ENCODE peak calls at places on chromosome 9, in eight cellular contexts. V is upper lobe of right lung, L is foreskin fibroblast, B is neuronal stem cell, M is choroid plexus epithelial cell, A is skeletal muscle cell, O is mammary epithelial cell, R is GM12865. T is an unnamed sample.

GRCh38 chr9:110650991-110651411 is 17.6 kb upstream of the MUSK start:
- DNase-seq in V (no peak), L (peak; percentile 98), B (no peak), M (peak; percentile 92), A (peak; percentile 95), O (peak; percentile 39), R (no peak), T (no peak)

GRCh38 chr9:37730256-37730655 is 23.3 kb upstream of the TRMT10B start:
- DNase-seq in V (no peak), L (peak; percentile 9), B (no peak), M (peak; percentile 4), A (no peak), O (peak; percentile 50), R (no peak), T (no peak)

GRCh38 chr9:122875523-122875922 is 29.6 kb downstream of the RC3H2 start:
- DNase-seq in V (no peak), L (no peak), B (no peak), M (no peak), A (no peak), O (no peak), R (no peak), T (no peak)

GRCh38 chr9:84949969-84950368 is 280.4 kb downstream of the NTRK2 start:
- DNase-seq in V (no peak), L (no peak), B (no peak), M (no peak), A (no peak), O (no peak), R (no peak), T (no peak)

GRCh38 chr9:73001860-73002259 is 49.0 kb upstream of the ALDH1A1 start:
- DNase-seq in V (no peak), L (no peak), B (no peak), M (no peak), A (no peak), O (no peak), R (no peak), T (no peak)

GRCh38 chr9:89359018-89359417 is 40.7 kb downstream of the SECISBP2 start:
- DNase-seq in V (no peak), L (no peak), B (no peak), M (peak; percentile 30), A (no peak), O (no peak), R (no peak), T (no peak)

GRCh38 chr9:136726631-136727191 is 14.3 kb downstream of the DIPK1B start:
- DNase-seq in V (no peak), L (no peak), B (no peak), M (no peak), A (no peak), O (peak; percentile 37), R (peak; percentile 79), T (peak; percentile 36)

GRCh38 chr9:38075272-38075671 is 6.2 kb upstream of the SHB start:
- DNase-seq in V (peak; percentile 73), L (no peak), B (no peak), M (no peak), A (no peak), O (no peak), R (no peak), T (no peak)

GRCh38 chr9:81410201-81410600 is 279.1 kb downstream of the TLE1 start:
- DNase-seq in V (no peak), L (peak; percentile 64), B (no peak), M (peak; percentile 72), A (no peak), O (peak; percentile 94), R (no peak), T (no peak)

GRCh38 chr9:112921549-112921948 is 30.9 kb upstream of the SLC46A2 start:
- DNase-seq in V (no peak), L (peak; percentile 38), B (no peak), M (peak; percentile 85), A (peak; percentile 24), O (peak; percentile 52), R (peak; percentile 60), T (peak; percentile 19)

GRCh38 chr9:123168526-123168925 is 99.9 kb downstream of the STRBP start:
- DNase-seq in V (no peak), L (no peak), B (no peak), M (no peak), A (no peak), O (no peak), R (no peak), T (no peak)

GRCh38 chr9:2985343-2985742 is 141.4 kb upstream of the PUM3 start:
- DNase-seq in V (no peak), L (no peak), B (no peak), M (no peak), A (no peak), O (no peak), R (no peak), T (no peak)

GRCh38 chr9:90914868-90915483 is 113.4 kb downstream of the SYK start:
- DNase-seq in V (peak; percentile 83), L (peak; percentile 55), B (peak; percentile 60), M (peak; percentile 87), A (no peak), O (peak; percentile 74), R (peak; percentile 89), T (peak; percentile 53)

GRCh38 chr9:1647776-1648175 is 367.4 kb upstream of the SMARCA2 start:
- DNase-seq in V (no peak), L (peak; percentile 0), B (no peak), M (peak; percentile 4), A (no peak), O (peak; percentile 72), R (no peak), T (no peak)

GRCh38 chr9:126618590-126619335 is 5.0 kb downstream of the LMX1B start:
- DNase-seq in V (no peak), L (no peak), B (no peak), M (no peak), A (no peak), O (peak; percentile 48), R (no peak), T (no peak)

GRCh38 chr9:135504262-135505229 is 4.1 kb downstream of the MRPS2 start:
- DNase-seq in V (peak; percentile 76), L (peak; percentile 57), B (peak; percentile 45), M (peak; percentile 75), A (no peak), O (peak; percentile 18), R (peak; percentile 66), T (no peak)

GRCh38 chr9:130239741-130240241 is 25.8 kb upstream of the HMCN2 start:
- DNase-seq in V (no peak), L (peak; percentile 19), B (no peak), M (no peak), A (no peak), O (no peak), R (peak; percentile 69), T (no peak)

GRCh38 chr9:133658442-133659431 is 22.6 kb downstream of the DBH start:
- DNase-seq in V (no peak), L (peak; percentile 17), B (peak; percentile 37), M (peak; percentile 56), A (no peak), O (peak; percentile 23), R (no peak), T (no peak)

GRCh38 chr9:75918154-75918553 is 27.7 kb downstream of the PCSK5 start:
- DNase-seq in V (no peak), L (no peak), B (no peak), M (no peak), A (no peak), O (peak; percentile 86), R (no peak), T (no peak)

GRCh38 chr9:121837113-121838010 is 185.9 kb downstream of the DAB2IP start:
- DNase-seq in V (peak; percentile 53), L (no peak), B (no peak), M (peak; percentile 66), A (no peak), O (no peak), R (no peak), T (no peak)

GRCh38 chr9:85872444-85872843 is 68.5 kb upstream of the NAA35 start:
- DNase-seq in V (no peak), L (no peak), B (no peak), M (no peak), A (no peak), O (no peak), R (no peak), T (no peak)

GRCh38 chr9:108168451-108168850 is 678.9 kb upstream of the KLF4 start:
- DNase-seq in V (no peak), L (peak; percentile 82), B (no peak), M (no peak), A (no peak), O (no peak), R (no peak), T (no peak)

GRCh38 chr9:125649315-125649714 is 57.7 kb downstream of the MAPKAP1 start:
- DNase-seq in V (no peak), L (peak; percentile 91), B (no peak), M (peak; percentile 67), A (peak; percentile 58), O (peak; percentile 91), R (peak; percentile 52), T (no peak)

GRCh38 chr9:6811436-6811835 is 53.7 kb downstream of the KDM4C start:
- DNase-seq in V (no peak), L (no peak), B (no peak), M (peak; percentile 16), A (no peak), O (no peak), R (no peak), T (no peak)

GRCh38 chr9:35490910-35491465 is 1.1 kb downstream of the RUSC2 start:
- DNase-seq in V (no peak), L (no peak), B (no peak), M (peak; percentile 58), A (no peak), O (peak; percentile 43), R (no peak), T (no peak)
- H3K4me3 ChIP-seq in V (peak overlapping the region; percentile 84), L (peak overlapping the region; percentile 85), B (peak overlapping the region; percentile 54), M (peak overlapping the region; percentile 94), A (peak overlapping the region; percentile 88), O (peak overlapping the region; percentile 92), R (no peak overlapping the region), T (no peak overlapping the region)

GRCh38 chr9:96519726-96520125 is 69.8 kb downstream of the HABP4 start:
- DNase-seq in V (no peak), L (no peak), B (no peak), M (no peak), A (no peak), O (no peak), R (no peak), T (no peak)
- H3K4me3 ChIP-seq in V (no peak overlapping the region), L (no peak overlapping the region), B (no peak overlapping the region), M (no peak overlapping the region), A (no peak overlapping the region), O (no peak overlapping the region), R (no peak overlapping the region), T (no peak overlapping the region)

GRCh38 chr9:34046784-34047379 is 1.8 kb downstream of the UBAP2 start:
- DNase-seq in V (no peak), L (no peak), B (no peak), M (peak; percentile 61), A (no peak), O (peak; percentile 44), R (peak; percentile 15), T (no peak)
- H3K4me3 ChIP-seq in V (peak overlapping the region; percentile 79), L (peak overlapping the region; percentile 93), B (peak overlapping the region; percentile 84), M (peak overlapping the region; percentile 97), A (peak overlapping the region; percentile 96), O (peak overlapping the region; percentile 97), R (peak overlapping the region; percentile 68), T (peak overlapping the region; percentile 86)

DNA sequence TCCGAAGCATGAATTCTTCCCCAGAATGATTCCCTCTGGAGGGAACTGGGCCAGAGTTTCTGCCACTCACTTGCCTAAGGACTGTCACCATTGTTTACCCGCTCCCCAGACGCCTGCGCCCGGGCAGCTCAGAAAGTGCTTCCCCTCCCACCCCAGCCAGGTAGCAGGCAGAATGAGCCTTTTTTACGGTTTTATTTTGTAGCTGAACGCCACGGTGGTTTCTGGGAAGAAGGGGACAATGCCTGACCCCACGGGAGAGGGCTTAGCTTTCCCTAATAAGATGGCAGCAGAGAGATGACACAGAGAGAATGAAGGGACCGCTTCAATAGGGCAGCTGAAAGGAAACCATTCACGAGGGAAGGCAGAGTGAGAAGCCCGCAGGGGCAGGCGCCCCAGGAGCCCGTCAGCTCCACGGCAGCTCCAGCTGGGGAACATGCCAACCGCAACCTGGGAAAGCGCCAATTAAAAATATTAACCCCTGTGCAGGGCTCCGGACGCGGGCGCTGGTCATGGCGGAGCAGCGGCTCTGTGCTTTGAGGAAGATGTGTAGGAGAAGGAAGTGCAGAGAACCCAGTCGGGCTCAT is 20.4 kb upstream of the NTNG2 start:
- DNase-seq in V (no peak), L (no peak), B (peak; percentile 77), M (peak; percentile 10), A (no peak), O (peak; percentile 48), R (no peak), T (no peak)
- H3K4me3 ChIP-seq in V (peak overlapping the region; percentile 32), L (no peak overlapping the region), B (peak overlapping the region; percentile 42), M (no peak overlapping the region), A (peak overlapping the region; percentile 21), O (peak overlapping the region; percentile 30), R (no peak overlapping the region), T (no peak overlapping the region)